ENCODE peak calls at places on chromosomes 1 and 21, in seven cellular contexts. Y, X, Q, U, R, A and P are unnamed samples.

GRCh38 chr1:66295821-66296220 is 238.1 kb upstream of the SGIP1 start:
- DNase-seq in Y (no peak), X (no peak), Q (no peak), U (no peak), R (no peak), A (no peak), P (no peak)

GRCh38 chr1:72570815-72571214 is 288.5 kb upstream of the NEGR1 start:
- DNase-seq in Y (no peak), X (no peak), Q (no peak), U (no peak), R (no peak), A (no peak), P (no peak)

GRCh38 chr1:116807871-116808450 is 53.7 kb downstream of the CD2 start:
- DNase-seq in Y (no peak), X (no peak), Q (no peak), U (no peak), R (no peak), A (no peak), P (no peak)

GRCh38 chr1:155873860-155874259 is 14.5 kb downstream of the SYT11 start:
- DNase-seq in Y (no peak), X (no peak), Q (no peak), U (no peak), R (peak), A (peak), P (peak)

GRCh38 chr1:183723571-183723970 is 70.5 kb upstream of the APOBEC4 start:
- DNase-seq in Y (no peak), X (no peak), Q (no peak), U (no peak), R (no peak), A (no peak), P (no peak)

GRCh38 chr1:11944358-11944981 is 10.0 kb downstream of the PLOD1 start:
- DNase-seq in Y (no peak), X (peak), Q (no peak), U (no peak), R (no peak), A (no peak), P (no peak)

GRCh38 chr1:175690298-175690697 is 53.1 kb downstream of the TNR start:
- DNase-seq in Y (no peak), X (no peak), Q (no peak), U (no peak), R (no peak), A (no peak), P (no peak)

GRCh38 chr1:183572721-183573120 is 17.5 kb downstream of the NCF2 start:
- DNase-seq in Y (no peak), X (no peak), Q (no peak), U (no peak), R (no peak), A (no peak), P (no peak)

GRCh38 chr21:33205476-33205875 is 24.3 kb upstream of the IFNAR2 start:
- DNase-seq in Y (no peak), X (no peak), Q (no peak), U (no peak), R (no peak), A (no peak), P (no peak)

GRCh38 chr1:93722081-93723031 is 40.7 kb upstream of the BCAR3 start:
- DNase-seq in Y (no peak), X (peak), Q (no peak), U (no peak), R (no peak), A (no peak), P (no peak)

GRCh38 chr1:115237507-115237906 is 100.5 kb downstream of the NGF start:
- DNase-seq in Y (no peak), X (no peak), Q (no peak), U (no peak), R (peak), A (peak), P (no peak)

GRCh38 chr1:61182049-61182448 is 99.7 kb downstream of the NFIA start:
- DNase-seq in Y (no peak), X (no peak), Q (no peak), U (no peak), R (peak), A (peak), P (peak)

GRCh38 chr1:68121536-68121935 is 71.1 kb upstream of the DIRAS3 start:
- DNase-seq in Y (no peak), X (no peak), Q (no peak), U (peak), R (peak), A (peak), P (peak)

GRCh38 chr1:230228234-230228897 is 161.3 kb downstream of the GALNT2 start:
- DNase-seq in Y (no peak), X (no peak), Q (no peak), U (no peak), R (no peak), A (no peak), P (no peak)

GRCh38 chr1:230226814-230227213 is 159.8 kb downstream of the GALNT2 start:
- DNase-seq in Y (no peak), X (no peak), Q (no peak), U (no peak), R (no peak), A (no peak), P (no peak)

GRCh38 chr1:230224101-230224927 is 157.3 kb downstream of the GALNT2 start:
- DNase-seq in Y (no peak), X (no peak), Q (no peak), U (no peak), R (no peak), A (no peak), P (no peak)

GRCh38 chr1:230222678-230223077 is 155.6 kb downstream of the GALNT2 start:
- DNase-seq in Y (no peak), X (no peak), Q (no peak), U (no peak), R (peak), A (no peak), P (no peak)

GRCh38 chr1:230226004-230226800 is 159.2 kb downstream of the GALNT2 start:
- DNase-seq in Y (no peak), X (no peak), Q (no peak), U (no peak), R (no peak), A (no peak), P (no peak)
- TF ChIP-seq CTCF in Y (no peak), X (no peak), Q (no peak), U (no peak), R (no peak), A (no peak), P (no peak)

GRCh38 chr1:9009438-9010366 is 16.5 kb downstream of the SLC2A7 start:
- DNase-seq in Y (peak), X (peak), Q (peak), U (no peak), R (peak), A (peak), P (peak)
- TF ChIP-seq CTCF in Y (peak), X (peak), Q (peak), U (peak), R (peak), A (peak), P (peak)

DNA sequence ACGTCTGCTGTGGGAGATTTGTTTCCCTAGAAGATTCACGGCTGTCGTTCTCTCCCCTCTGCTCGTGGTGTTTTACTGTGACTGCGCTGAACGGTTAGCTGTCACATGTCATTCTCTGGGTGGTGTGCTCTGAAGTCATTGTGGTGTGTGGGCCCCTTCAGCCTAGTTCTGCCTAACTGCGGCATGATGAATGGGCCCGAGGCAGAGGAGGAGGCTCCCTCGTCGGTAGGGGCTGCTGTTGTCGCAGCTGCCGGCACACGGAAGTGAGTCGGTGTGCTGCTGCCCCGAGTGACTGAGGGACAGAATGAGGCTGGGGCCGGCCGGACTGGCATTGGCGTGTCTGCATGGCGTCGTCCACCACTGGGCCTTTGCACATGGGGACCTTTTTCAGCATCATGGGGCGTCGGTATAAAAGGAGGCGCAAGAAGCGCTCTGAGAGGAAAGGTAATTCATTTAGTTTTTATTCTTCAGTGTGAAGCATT is 77.9 kb downstream of the ADARB1 start:
- DNase-seq in Y (peak), X (peak), Q (no peak), U (no peak), R (no peak), A (no peak), P (no peak)
- TF ChIP-seq CTCF in Y (peak), X (no peak), Q (no peak), U (no peak), R (no peak), A (peak), P (no peak)

DNA sequence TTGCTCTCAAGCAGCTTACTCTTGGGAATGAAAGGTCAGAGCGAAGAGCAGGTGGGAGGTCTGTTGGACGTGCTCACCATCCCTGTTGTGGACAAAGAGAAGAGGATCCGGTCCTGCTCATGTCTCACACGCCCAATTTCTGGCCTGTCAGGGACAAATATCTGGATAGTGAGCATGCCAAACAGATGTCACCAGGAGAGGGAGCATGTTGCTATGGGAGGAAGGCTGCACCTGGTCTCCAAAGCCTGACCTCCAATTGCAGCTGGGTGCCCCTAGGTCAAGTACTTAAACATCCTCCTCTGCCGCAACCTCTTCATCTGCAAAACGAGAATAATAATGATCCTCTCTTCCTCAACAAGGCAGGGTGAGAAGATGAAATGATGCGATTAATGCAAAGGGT is 53.4 kb downstream of the DMRTA2 start:
- DNase-seq in Y (no peak), X (peak), Q (no peak), U (no peak), R (no peak), A (peak), P (peak)
- TF ChIP-seq CTCF in Y (peak), X (peak), Q (no peak), U (no peak), R (peak), A (peak), P (no peak)

DNA sequence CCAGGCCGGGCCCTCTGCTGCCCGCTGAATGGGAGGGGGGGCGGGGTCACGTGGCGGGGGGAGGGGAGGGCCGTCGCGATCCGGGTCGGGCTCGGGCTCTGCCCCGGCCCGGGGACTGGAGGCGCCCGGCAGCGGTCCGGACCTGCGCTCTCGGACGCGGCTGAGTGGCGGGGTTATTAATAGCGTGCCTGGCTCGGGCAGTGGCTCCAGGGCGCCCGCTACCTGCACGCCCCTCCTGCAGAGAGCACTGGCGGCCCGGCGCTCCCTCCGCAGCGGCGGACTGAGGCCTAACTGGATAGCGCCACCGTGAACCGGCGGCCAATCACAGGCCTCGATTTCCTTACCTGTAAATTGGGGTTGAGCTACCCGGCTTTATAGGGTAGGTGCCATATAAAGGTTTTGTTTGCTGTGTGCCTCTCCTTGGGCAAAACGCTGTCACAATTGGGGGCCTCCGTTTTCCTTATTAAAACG is 28.0 kb downstream of the AHDC1 start:
- DNase-seq in Y (peak), X (no peak), Q (peak), U (no peak), R (no peak), A (peak), P (peak)
- TF ChIP-seq CTCF in Y (no peak), X (no peak), Q (no peak), U (no peak), R (no peak), A (no peak), P (no peak)

GRCh38 chr1:85047472-85048295 is 616 bp downstream of the MCOLN3 start:
- DNase-seq in Y (peak), X (peak), Q (no peak), U (no peak), R (no peak), A (peak), P (no peak)

GRCh38 chr1:85049735-85050166 is 1.5 kb upstream of the MCOLN3 start:
- DNase-seq in Y (no peak), X (no peak), Q (no peak), U (no peak), R (no peak), A (no peak), P (no peak)

GRCh38 chr1:85047144-85047471 is 1.2 kb downstream of the MCOLN3 start:
- DNase-seq in Y (no peak), X (no peak), Q (no peak), U (no peak), R (no peak), A (no peak), P (no peak)

GRCh38 chr1:85048296-85049064 is at the start of gene MCOLN3:
- DNase-seq in Y (peak), X (peak), Q (peak), U (no peak), R (no peak), A (peak), P (peak)
- TF ChIP-seq CTCF in Y (no peak), X (peak), Q (no peak), U (no peak), R (no peak), A (no peak), P (no peak)

GRCh38 chr1:243414152-243414494 is 158.3 kb downstream of the SDCCAG8 start:
- DNase-seq in Y (no peak), X (no peak), Q (no peak), U (no peak), R (no peak), A (no peak), P (no peak)

GRCh38 chr1:243415663-243416365 is 160.0 kb downstream of the SDCCAG8 start:
- DNase-seq in Y (no peak), X (no peak), Q (no peak), U (no peak), R (no peak), A (no peak), P (no peak)

GRCh38 chr1:243411472-243411871 is 155.6 kb downstream of the SDCCAG8 start:
- DNase-seq in Y (no peak), X (no peak), Q (no peak), U (no peak), R (no peak), A (no peak), P (no peak)

GRCh38 chr1:243416510-243416909 is 160.7 kb downstream of the SDCCAG8 start:
- DNase-seq in Y (no peak), X (no peak), Q (no peak), U (no peak), R (no peak), A (no peak), P (no peak)

GRCh38 chr1:243413431-243414151 is 157.8 kb downstream of the SDCCAG8 start:
- DNase-seq in Y (no peak), X (no peak), Q (no peak), U (no peak), R (no peak), A (no peak), P (no peak)
- TF ChIP-seq CTCF in Y (no peak), X (no peak), Q (no peak), U (no peak), R (no peak), A (no peak), P (no peak)

DNA sequence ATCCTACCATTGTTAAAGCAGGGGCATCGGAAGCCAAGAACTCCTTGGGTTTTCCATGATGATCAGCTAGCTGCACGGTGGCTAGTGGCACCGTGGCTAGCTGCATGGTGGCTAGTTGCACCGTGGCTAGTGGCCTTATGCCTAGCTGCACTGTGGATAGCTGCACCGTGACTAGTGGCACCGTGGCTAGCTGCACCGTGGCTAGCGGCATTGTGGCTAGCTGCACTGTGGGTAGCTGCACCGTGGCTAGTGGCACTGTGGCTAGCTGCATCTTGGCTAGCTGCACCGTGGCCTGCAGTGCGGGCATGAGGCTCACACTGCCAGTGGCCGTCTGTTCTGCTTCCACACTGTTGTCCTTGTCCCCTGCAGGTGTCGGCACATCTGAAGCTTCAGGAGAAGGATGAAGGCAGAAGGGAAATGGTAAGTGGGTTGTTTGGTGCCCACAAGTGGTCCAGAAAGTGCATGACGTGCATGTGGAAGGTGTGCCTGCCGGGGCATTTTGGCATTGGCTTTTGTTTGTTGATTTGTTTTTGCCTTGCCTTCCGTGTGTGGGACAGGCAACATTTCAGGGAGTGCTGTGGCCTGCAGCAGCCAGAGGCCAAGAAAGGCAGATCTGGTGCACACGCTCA is 38.6 kb downstream of the TFF3 start:
- DNase-seq in Y (no peak), X (peak), Q (no peak), U (no peak), R (no peak), A (no peak), P (no peak)
- TF ChIP-seq CTCF in Y (no peak), X (peak), Q (no peak), U (no peak), R (no peak), A (peak), P (no peak)